ENCODE peak calls at places on chromosomes 13 and 19, in ten cellular contexts. O is tibial artery, A is mesenchymal stem cell, V is colonic mucosa, C is aorta, N is kidney, B is brain microvascular endothelial cell, P is fibroblast of lung, E is transverse colon, I is testis. J is an unnamed sample.

GRCh38 chr13:53052675-53053074 is 24.1 kb downstream of the OLFM4 start:
- DNase-seq in O (no peak), A (no peak), V (no peak), C (no peak), N (no peak), B (no peak), P (no peak), E (no peak), I (no peak), J (no peak)

GRCh38 chr13:41643502-41643901 is 186.2 kb downstream of the RGCC start:
- DNase-seq in O (no peak), A (no peak), V (no peak), C (no peak), N (no peak), B (no peak), P (no peak), E (no peak), I (no peak), J (no peak)

GRCh38 chr19:2477732-2478191 is 1.8 kb downstream of the GADD45B start:
- DNase-seq in O (peak), A (peak), V (peak), C (peak), N (peak), B (no peak), P (peak), E (peak), I (peak), J (peak)

GRCh38 chr13:92941167-92941566 is 285.4 kb upstream of the GPC6 start:
- DNase-seq in O (no peak), A (no peak), V (no peak), C (no peak), N (no peak), B (no peak), P (no peak), E (no peak), I (no peak), J (no peak)

GRCh38 chr13:74006666-74007065 is 127.5 kb downstream of the KLF12 start:
- DNase-seq in O (no peak), A (no peak), V (no peak), C (no peak), N (no peak), B (no peak), P (no peak), E (no peak), I (no peak), J (no peak)

GRCh38 chr13:77022341-77022740 is 4.6 kb downstream of the FBXL3 start:
- DNase-seq in O (no peak), A (peak), V (no peak), C (no peak), N (no peak), B (peak), P (no peak), E (no peak), I (no peak), J (no peak)

GRCh38 chr19:30908262-30908771 is 440.9 kb downstream of the TSHZ3 start:
- DNase-seq in O (no peak), A (peak), V (no peak), C (no peak), N (no peak), B (no peak), P (no peak), E (no peak), I (no peak), J (no peak)

GRCh38 chr13:43546821-43547220 is 240.0 kb downstream of the ENOX1 start:
- DNase-seq in O (no peak), A (no peak), V (no peak), C (no peak), N (no peak), B (no peak), P (no peak), E (no peak), I (no peak), J (no peak)

GRCh38 chr19:16435238-16435911 is 36.4 kb downstream of the EPS15L1 start:
- DNase-seq in O (peak), A (peak), V (peak), C (peak), N (no peak), B (peak), P (peak), E (peak), I (peak), J (peak)

GRCh38 chr19:51887522-51888498 is at the start of gene ZNF577:
- DNase-seq in O (peak), A (peak), V (peak), C (peak), N (peak), B (peak), P (peak), E (peak), I (peak), J (peak)

GRCh38 chr19:39054091-39054470 is 21.7 kb upstream of the FBXO27 start:
- DNase-seq in O (no peak), A (no peak), V (no peak), C (no peak), N (no peak), B (no peak), P (no peak), E (no peak), I (no peak), J (no peak)

GRCh38 chr19:40356681-40357595 is 8.4 kb downstream of the PLD3 start:
- DNase-seq in O (no peak), A (no peak), V (no peak), C (no peak), N (no peak), B (peak), P (no peak), E (no peak), I (no peak), J (no peak)

GRCh38 chr13:30745917-30746686 is 10.8 kb downstream of the ALOX5AP start:
- DNase-seq in O (no peak), A (peak), V (peak), C (no peak), N (no peak), B (no peak), P (peak), E (peak), I (no peak), J (no peak)

GRCh38 chr19:24078688-24079087 is 8.3 kb upstream of the ZNF254 start:
- DNase-seq in O (no peak), A (no peak), V (no peak), C (no peak), N (no peak), B (no peak), P (no peak), E (no peak), I (no peak), J (no peak)

GRCh38 chr19:49851456-49852259 is 699 bp downstream of the PTOV1 start:
- DNase-seq in O (no peak), A (no peak), V (peak), C (no peak), N (peak), B (no peak), P (no peak), E (no peak), I (peak), J (peak)

GRCh38 chr13:74136089-74136658 is 2.0 kb upstream of the KLF12 start:
- DNase-seq in O (peak), A (peak), V (peak), C (peak), N (peak), B (peak), P (peak), E (peak), I (peak), J (no peak)

GRCh38 chr13:46492946-46493345 is 60.0 kb upstream of the LRCH1 start:
- DNase-seq in O (no peak), A (peak), V (no peak), C (no peak), N (no peak), B (peak), P (peak), E (no peak), I (no peak), J (no peak)

GRCh38 chr19:16076154-16076957 is at the start of gene TPM4:
- DNase-seq in O (peak), A (peak), V (peak), C (peak), N (peak), B (peak), P (peak), E (peak), I (peak), J (peak)

GRCh38 chr19:38221421-38221820 is 2.6 kb downstream of the DPF1 start:
- DNase-seq in O (no peak), A (no peak), V (no peak), C (no peak), N (no peak), B (no peak), P (no peak), E (no peak), I (no peak), J (no peak)

GRCh38 chr13:51330741-51331140 is 8.8 kb upstream of the SERPINE3 start:
- DNase-seq in O (no peak), A (no peak), V (no peak), C (no peak), N (no peak), B (peak), P (no peak), E (no peak), I (peak), J (no peak)

GRCh38 chr13:90365130-90365529 is 982.4 kb upstream of the MIR17HG start:
- DNase-seq in O (no peak), A (peak), V (no peak), C (no peak), N (no peak), B (no peak), P (peak), E (no peak), I (no peak), J (no peak)

GRCh38 chr19:46963093-46963734 is 56.4 kb upstream of the NPAS1 start:
- DNase-seq in O (no peak), A (peak), V (no peak), C (peak), N (peak), B (peak), P (peak), E (no peak), I (no peak), J (no peak)

GRCh38 chr13:35225582-35225981 is 250.9 kb downstream of the MAB21L1 start:
- DNase-seq in O (no peak), A (no peak), V (no peak), C (no peak), N (no peak), B (no peak), P (no peak), E (no peak), I (no peak), J (no peak)

GRCh38 chr13:24220086-24220703 is 59.7 kb downstream of the SPATA13 start:
- DNase-seq in O (peak), A (peak), V (peak), C (no peak), N (no peak), B (peak), P (peak), E (peak), I (peak), J (no peak)

GRCh38 chr13:68190826-68191225 is 960.7 kb upstream of the PCDH9 start:
- DNase-seq in O (no peak), A (peak), V (no peak), C (no peak), N (no peak), B (peak), P (peak), E (no peak), I (no peak), J (no peak)

GRCh38 chr19:1684573-1684912 is 32.1 kb upstream of the TCF3 start:
- DNase-seq in O (no peak), A (no peak), V (no peak), C (no peak), N (no peak), B (no peak), P (no peak), E (no peak), I (no peak), J (no peak)

GRCh38 chr13:46905249-46905648 is 8.4 kb upstream of the HTR2A start:
- DNase-seq in O (no peak), A (peak), V (no peak), C (no peak), N (no peak), B (no peak), P (peak), E (no peak), I (no peak), J (no peak)

GRCh38 chr13:50893211-50893852 is 16.3 kb upstream of the RNASEH2B start:
- DNase-seq in O (no peak), A (peak), V (no peak), C (no peak), N (no peak), B (no peak), P (peak), E (no peak), I (no peak), J (no peak)

GRCh38 chr13:102402292-102402691 is 444 bp upstream of the FGF14 start:
- DNase-seq in O (peak), A (peak), V (no peak), C (no peak), N (peak), B (no peak), P (peak), E (peak), I (peak), J (peak)
- H3K27ac ChIP-seq in O (peak), A (no peak), V (no peak), C (no peak), N (no peak), B (no peak), P (peak), E (peak), I (no peak), J (no peak)

GRCh38 chr19:8308891-8309291 is 733 bp upstream of the CD320 start:
- DNase-seq in O (no peak), A (no peak), V (peak), C (peak), N (peak), B (no peak), P (no peak), E (no peak), I (no peak), J (peak)
- H3K4me3 ChIP-seq in O (peak), A (peak), V (peak), C (no peak), N (no peak), B (peak), P (peak), E (peak), I (peak), J (peak)

DNA sequence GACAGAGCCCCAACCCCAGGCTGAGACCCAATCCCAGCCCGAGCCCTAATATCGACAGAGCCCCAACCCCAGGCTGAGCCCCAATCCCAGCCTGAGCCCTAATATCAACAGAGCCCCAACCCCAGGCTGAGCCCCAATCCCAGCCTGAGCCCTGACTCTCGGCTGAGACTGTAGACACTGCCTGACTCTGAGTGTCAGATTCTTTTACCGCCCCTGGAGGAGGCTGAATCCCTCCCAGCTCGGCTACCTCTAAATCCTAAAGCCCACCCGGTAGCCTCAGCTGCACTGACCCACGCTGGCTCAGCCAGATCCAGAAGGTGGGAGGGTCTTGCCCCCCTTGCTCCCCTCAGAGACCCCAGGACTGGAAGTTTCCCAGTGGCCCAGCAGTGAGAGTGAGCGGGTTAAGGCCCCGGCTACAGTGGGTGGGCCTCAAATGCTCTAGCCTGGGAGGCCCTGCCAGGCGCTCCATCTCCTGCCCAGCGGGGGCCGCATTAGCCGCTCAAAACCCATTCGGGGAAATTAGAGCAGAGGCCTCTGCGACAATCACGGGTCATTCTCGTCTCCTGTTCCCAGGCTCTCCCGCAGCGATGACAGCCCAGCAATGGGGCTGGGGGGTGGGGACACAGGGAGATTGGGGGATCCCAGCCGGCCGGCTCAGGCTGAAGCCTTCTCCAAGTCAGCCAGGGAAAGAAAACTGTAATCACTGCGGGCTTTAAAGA is 43.8 kb downstream of the ZNRF4 start:
- DNase-seq in O (no peak), A (no peak), V (no peak), C (no peak), N (no peak), B (no peak), P (no peak), E (no peak), I (no peak), J (no peak)
- H3K27ac ChIP-seq in O (no peak), A (no peak), V (no peak), C (no peak), N (no peak), B (no peak), P (no peak), E (no peak), I (no peak), J (no peak)

GRCh38 chr19:20197747-20198146 is 30.7 kb downstream of the ZNF486 start:
- DNase-seq in O (no peak), A (no peak), V (no peak), C (no peak), N (no peak), B (no peak), P (no peak), E (no peak), I (no peak), J (no peak)
- H3K4me3 ChIP-seq in O (no peak), A (peak), V (no peak), C (no peak), N (no peak), B (no peak), P (no peak), E (no peak), I (no peak), J (no peak)

GRCh38 chr19:33520048-33520643 is 1.4 kb downstream of the PEPD start:
- DNase-seq in O (no peak), A (no peak), V (no peak), C (no peak), N (no peak), B (no peak), P (no peak), E (no peak), I (no peak), J (no peak)

GRCh38 chr19:33520844-33521479 is 629 bp downstream of the PEPD start:
- DNase-seq in O (no peak), A (peak), V (peak), C (no peak), N (no peak), B (no peak), P (no peak), E (peak), I (no peak), J (peak)

GRCh38 chr19:33519416-33519815 is 2.2 kb downstream of the PEPD start:
- DNase-seq in O (no peak), A (no peak), V (no peak), C (no peak), N (no peak), B (no peak), P (no peak), E (no peak), I (no peak), J (no peak)

GRCh38 chr19:33522371-33522662 is 726 bp upstream of the PEPD start:
- DNase-seq in O (no peak), A (no peak), V (no peak), C (no peak), N (no peak), B (no peak), P (no peak), E (no peak), I (no peak), J (no peak)

DNA sequence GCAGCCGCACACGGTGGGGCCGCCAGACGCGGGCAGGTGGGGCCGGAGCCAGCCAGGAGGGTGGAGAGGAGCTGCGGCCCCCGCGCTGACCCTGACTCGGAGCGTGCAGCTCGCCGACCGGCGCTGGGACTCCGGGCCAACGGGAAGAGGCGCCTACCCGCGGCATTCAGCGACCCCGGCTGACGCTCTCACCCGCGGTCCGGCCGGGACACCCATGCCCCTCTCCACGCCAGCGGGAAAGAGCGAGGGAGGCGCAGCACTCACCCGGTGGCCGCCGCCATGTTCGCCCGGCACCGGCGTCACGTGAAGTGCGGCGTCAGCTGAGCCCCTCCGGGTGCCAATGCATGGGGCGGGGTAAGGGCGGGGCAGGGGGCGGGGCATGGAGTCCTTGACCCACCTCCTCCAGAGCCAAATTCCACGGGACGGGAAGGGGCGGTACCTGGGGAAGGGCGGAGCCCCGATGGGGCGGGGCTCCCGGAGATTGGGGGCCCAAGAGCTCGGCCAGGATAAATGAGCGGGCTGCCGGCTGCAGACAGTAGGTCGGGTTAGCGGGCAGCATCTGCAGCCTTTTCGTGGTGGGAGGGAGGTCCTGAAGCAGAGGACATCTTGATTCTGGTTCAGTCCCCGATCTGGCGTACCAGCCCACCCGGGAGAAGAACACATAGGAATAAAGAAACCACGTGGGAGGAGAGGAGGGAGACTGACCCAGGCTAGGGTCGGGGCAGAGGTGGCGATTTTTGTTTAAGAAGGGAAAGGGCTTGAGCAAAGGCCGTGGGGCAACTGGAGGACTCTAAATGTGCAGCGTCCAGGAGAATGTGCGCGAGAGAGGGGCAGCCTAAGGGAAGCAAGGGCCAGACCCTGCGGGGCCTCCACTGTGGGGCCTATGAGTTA is at the start of gene PEPD:
- DNase-seq in O (peak), A (peak), V (peak), C (peak), N (peak), B (peak), P (peak), E (peak), I (peak), J (peak)
- H3K27ac ChIP-seq in O (peak), A (no peak), V (no peak), C (no peak), N (no peak), B (peak), P (peak), E (peak), I (peak), J (peak)

GRCh38 chr19:13027031-13027430 is 31.8 kb downstream of the NFIX start:
- DNase-seq in O (no peak), A (no peak), V (no peak), C (no peak), N (no peak), B (no peak), P (no peak), E (no peak), I (no peak), J (no peak)

GRCh38 chr19:13024958-13025653 is 29.8 kb downstream of the NFIX start:
- DNase-seq in O (no peak), A (no peak), V (peak), C (no peak), N (no peak), B (no peak), P (no peak), E (peak), I (no peak), J (no peak)

GRCh38 chr19:13024126-13024957 is 29.1 kb downstream of the NFIX start:
- DNase-seq in O (no peak), A (peak), V (no peak), C (no peak), N (no peak), B (no peak), P (no peak), E (no peak), I (no peak), J (no peak)

GRCh38 chr19:13026478-13026999 is 31.3 kb downstream of the NFIX start:
- DNase-seq in O (no peak), A (peak), V (peak), C (no peak), N (no peak), B (no peak), P (peak), E (peak), I (no peak), J (no peak)

DNA sequence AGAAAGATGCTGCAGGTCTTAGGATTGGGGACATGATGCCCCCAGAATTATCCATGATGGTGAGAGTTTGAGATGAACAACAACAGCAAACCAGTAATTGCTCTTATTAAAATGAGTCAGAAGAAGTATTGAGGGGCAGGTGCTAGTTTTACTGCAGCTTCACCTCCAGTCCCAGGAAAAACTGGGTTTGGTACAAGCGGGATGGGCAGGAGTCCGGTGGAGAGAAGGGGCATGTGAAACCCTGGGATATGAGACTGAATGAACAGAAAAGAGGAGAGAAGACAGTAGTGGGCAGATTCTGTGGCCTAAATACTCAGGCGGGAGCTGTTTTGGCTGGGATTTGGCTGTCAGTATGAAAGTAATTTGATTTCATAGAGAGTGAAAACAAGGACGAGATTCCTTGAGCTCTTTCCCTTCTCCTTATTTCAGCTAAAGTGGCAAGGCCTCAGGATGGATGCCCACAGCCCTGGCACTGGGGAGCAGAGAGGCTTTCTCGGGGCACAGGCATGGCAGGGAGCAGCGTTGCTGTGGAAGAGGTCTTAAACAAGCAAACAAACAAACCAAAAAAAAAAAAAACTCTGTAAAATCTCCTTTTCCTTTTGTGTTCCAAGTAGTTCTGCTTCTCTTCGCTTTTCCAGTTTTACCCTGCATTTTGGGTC is 30.7 kb downstream of the NFIX start:
- DNase-seq in O (no peak), A (no peak), V (no peak), C (no peak), N (no peak), B (no peak), P (no peak), E (no peak), I (no peak), J (no peak)
- H3K4me3 ChIP-seq in O (peak), A (peak), V (peak), C (peak), N (no peak), B (no peak), P (peak), E (peak), I (no peak), J (peak)